ENCODE peak calls at places on chromosome 11, in five cellular contexts. G is NB4, C is neural crest cell, I is RWPE1, S is right atrium auricular region. W is an unnamed sample.

GRCh38 chr11:68960299-68961071 is 20.3 kb downstream of the MRGPRD start:
- DNase-seq in G (no peak), C (no peak), I (no peak), S (no peak), W (no peak)

GRCh38 chr11:122655527-122656072 is at the start of gene UBASH3B:
- DNase-seq in G (peak), C (peak), I (peak), S (peak), W (peak)

GRCh38 chr11:18765554-18765953 is 26.0 kb downstream of the PTPN5 start:
- DNase-seq in G (peak), C (no peak), I (no peak), S (no peak), W (no peak)

GRCh38 chr11:134749040-134749586 is 337.1 kb upstream of the B3GAT1 start:
- DNase-seq in G (no peak), C (no peak), I (no peak), S (peak), W (no peak)

GRCh38 chr11:70445605-70446004 is 47.3 kb downstream of the CTTN start:
- DNase-seq in G (no peak), C (no peak), I (no peak), S (no peak), W (no peak)

GRCh38 chr11:12741671-12742216 is 67.5 kb downstream of the TEAD1 start:
- DNase-seq in G (no peak), C (no peak), I (no peak), S (no peak), W (no peak)

GRCh38 chr11:82980292-82980691 is 78.8 kb downstream of the DDIAS start:
- DNase-seq in G (no peak), C (no peak), I (peak), S (no peak), W (no peak)

GRCh38 chr11:61049854-61050253 is 52.4 kb upstream of the CD5 start:
- DNase-seq in G (no peak), C (no peak), I (no peak), S (no peak), W (no peak)

GRCh38 chr11:123065634-123066033 is 3.7 kb upstream of the HSPA8 start:
- DNase-seq in G (no peak), C (no peak), I (no peak), S (no peak), W (no peak)

GRCh38 chr11:76236092-76237026 is 30.1 kb upstream of the WNT11 start:
- DNase-seq in G (peak), C (no peak), I (peak), S (peak), W (no peak)

GRCh38 chr11:44621784-44622183 is 56.3 kb downstream of the CD82 start:
- DNase-seq in G (peak), C (no peak), I (no peak), S (no peak), W (no peak)

GRCh38 chr11:57432714-57433163 is 5.8 kb upstream of the SLC43A3 start:
- DNase-seq in G (peak), C (no peak), I (no peak), S (no peak), W (no peak)

DNA sequence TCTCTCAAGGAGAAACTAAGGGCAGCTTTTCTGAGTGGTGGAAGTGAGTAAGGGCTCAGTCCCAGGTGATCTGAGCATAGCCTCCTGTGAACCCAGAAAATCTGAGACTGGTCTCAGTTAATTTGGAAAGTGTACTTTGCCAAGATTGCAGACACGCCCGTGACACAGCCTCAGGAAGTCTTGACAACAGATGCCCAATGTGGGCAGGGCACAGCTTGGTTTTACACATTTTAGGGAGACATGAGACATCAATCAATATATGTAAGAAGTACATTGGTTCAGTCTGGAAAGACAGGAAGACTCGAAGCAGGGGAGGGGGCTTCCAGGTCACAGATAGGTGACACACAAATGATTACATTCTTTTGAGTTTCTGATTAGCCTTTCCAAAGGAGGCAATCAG is 13.5 kb upstream of the CRY2 start:
- DNase-seq in G (no peak), C (no peak), I (no peak), S (no peak), W (no peak)
- TF ChIP-seq CTCF in G (no peak), C (no peak), I (no peak), S (no peak), W (no peak)

GRCh38 chr11:2778630-2779498 is 79.1 kb upstream of the KCNQ1OT1 start:
- DNase-seq in G (peak), C (peak), I (peak), S (peak), W (no peak)
- TF ChIP-seq CTCF in G (no peak), C (no peak), I (no peak), S (no peak), W (no peak)

GRCh38 chr11:120243221-120243620 is 3.3 kb downstream of the POU2F3 start:
- DNase-seq in G (no peak), C (no peak), I (no peak), S (no peak), W (no peak)

GRCh38 chr11:120240866-120241265 is 926 bp downstream of the POU2F3 start:
- DNase-seq in G (no peak), C (no peak), I (no peak), S (no peak), W (no peak)

GRCh38 chr11:120241277-120241676 is 1.3 kb downstream of the POU2F3 start:
- DNase-seq in G (no peak), C (no peak), I (no peak), S (no peak), W (no peak)

GRCh38 chr11:120238968-120239620 is 846 bp upstream of the POU2F3 start:
- DNase-seq in G (no peak), C (no peak), I (no peak), S (no peak), W (no peak)

DNA sequence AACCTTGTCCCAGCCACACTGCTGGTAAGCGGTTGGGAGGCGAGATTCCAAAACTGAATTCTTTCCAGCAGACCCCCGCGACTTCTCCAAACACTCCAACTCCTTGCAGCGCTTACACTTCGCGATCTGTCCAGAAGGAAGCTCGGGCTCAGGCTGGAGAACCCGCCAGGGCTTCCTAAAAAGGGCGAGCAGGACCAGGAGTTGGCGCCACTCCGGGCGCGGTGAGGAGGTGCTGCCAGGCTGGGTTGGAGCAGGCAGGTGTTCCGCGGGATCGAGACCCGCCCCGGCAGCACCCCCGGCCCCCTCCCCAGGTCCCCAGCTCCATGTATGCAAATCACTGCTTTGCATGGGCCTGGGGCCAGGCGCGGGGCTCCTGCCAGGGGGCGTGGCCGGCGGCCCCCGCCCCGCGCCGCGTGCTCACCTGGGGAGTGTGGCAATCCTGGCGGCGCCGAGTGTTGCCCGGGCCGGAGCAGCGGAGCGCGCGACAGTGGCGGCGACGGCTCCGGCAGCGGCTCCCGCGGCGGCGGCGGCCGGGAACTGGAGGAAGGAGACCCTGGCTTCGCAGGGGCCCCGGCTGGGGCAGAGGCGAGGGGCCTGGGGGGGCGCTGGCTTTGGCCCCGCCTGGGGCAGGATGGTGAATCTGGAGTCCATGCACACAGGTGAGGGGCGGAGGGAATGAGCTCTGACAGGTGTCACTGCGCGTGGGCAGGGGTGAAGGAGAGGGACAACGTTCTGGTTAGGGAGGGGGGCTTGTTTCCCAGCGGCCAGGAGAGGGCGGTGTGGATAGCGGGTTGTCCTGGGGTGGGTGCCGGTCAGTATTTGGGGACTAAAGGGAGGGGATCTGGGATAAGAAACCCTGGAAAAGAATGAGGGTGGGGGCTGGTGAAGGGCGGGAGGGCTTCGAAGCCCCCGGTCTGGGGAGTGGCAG is at the start of gene POU2F3:
- DNase-seq in G (no peak), C (no peak), I (no peak), S (no peak), W (no peak)
- TF ChIP-seq CTCF in G (peak), C (no peak), I (no peak), S (no peak), W (no peak)

GRCh38 chr11:59261150-59261549 is 48.4 kb upstream of the MPEG1 start:
- DNase-seq in G (no peak), C (no peak), I (no peak), S (no peak), W (no peak)

GRCh38 chr11:59262419-59262818 is 49.7 kb upstream of the MPEG1 start:
- DNase-seq in G (no peak), C (no peak), I (no peak), S (no peak), W (no peak)

GRCh38 chr11:59265735-59266134 is 53.0 kb upstream of the MPEG1 start:
- DNase-seq in G (no peak), C (no peak), I (no peak), S (no peak), W (no peak)

GRCh38 chr11:59264736-59265135 is 52.0 kb upstream of the MPEG1 start:
- DNase-seq in G (no peak), C (no peak), I (no peak), S (no peak), W (no peak)

GRCh38 chr11:59263225-59263894 is 50.6 kb upstream of the MPEG1 start:
- DNase-seq in G (peak), C (no peak), I (no peak), S (no peak), W (no peak)
- TF ChIP-seq CTCF in G (peak), C (no peak), I (no peak), S (no peak), W (peak)